ENCODE peak calls at places on chromosomes 11 and 22, in ten cellular contexts. One of them, this sample, is unnamed.

GRCh38 chr22:41518048-41518347 is 26.3 kb downstream of the POLR3H start:
- DNase-seq in HCT116: no peak
- DNase-seq in A549: no peak
- DNase-seq in activated T-helper 9 cell treated with anti-CD3 and anti-CD28 coated beads, Interleukin-2, amount 50 U/mL, for 16 hours: no peak
- DNase-seq in activated effector memory CD4-positive, alpha-beta T cell treated with anti-CD3 and anti-CD28 coated beads, Interleukin-2, amount 50 U/mL, for 16 hours: no peak
- DNase-seq in A172: no peak
- DNase-seq in NCI-H2081 treated with DMSO at 0.1 percent for 48 hours: no peak
- DNase-seq in HFF-Myc: no peak
- DNase-seq in activated CD4-positive, CD25-positive, alpha-beta regulatory T cell: no peak
- DNase-seq in H4: no peak
- DNase-seq in this sample: no peak

GRCh38 chr22:45518580-45518991 is 15.9 kb downstream of the FBLN1 start:
- DNase-seq in HCT116: no peak
- DNase-seq in A549: no peak
- DNase-seq in activated T-helper 9 cell treated with anti-CD3 and anti-CD28 coated beads, Interleukin-2, amount 50 U/mL, for 16 hours: no peak
- DNase-seq in activated effector memory CD4-positive, alpha-beta T cell treated with anti-CD3 and anti-CD28 coated beads, Interleukin-2, amount 50 U/mL, for 16 hours: no peak
- DNase-seq in A172: peak
- DNase-seq in NCI-H2081 treated with DMSO at 0.1 percent for 48 hours: no peak
- DNase-seq in HFF-Myc: no peak
- DNase-seq in activated CD4-positive, CD25-positive, alpha-beta regulatory T cell: no peak
- DNase-seq in H4: peak
- DNase-seq in this sample: peak

GRCh38 chr11:67301313-67301921 is 1.9 kb upstream of the SSH3 start:
- DNase-seq in HCT116: no peak
- DNase-seq in A549: no peak
- DNase-seq in activated T-helper 9 cell treated with anti-CD3 and anti-CD28 coated beads, Interleukin-2, amount 50 U/mL, for 16 hours: no peak
- DNase-seq in activated effector memory CD4-positive, alpha-beta T cell treated with anti-CD3 and anti-CD28 coated beads, Interleukin-2, amount 50 U/mL, for 16 hours: peak
- DNase-seq in A172: no peak
- DNase-seq in NCI-H2081 treated with DMSO at 0.1 percent for 48 hours: no peak
- DNase-seq in HFF-Myc: no peak
- DNase-seq in activated CD4-positive, CD25-positive, alpha-beta regulatory T cell: no peak
- DNase-seq in H4: no peak
- DNase-seq in this sample: no peak

GRCh38 chr11:69442807-69443137 is 38.7 kb upstream of the LINC01488 start:
- DNase-seq in HCT116: no peak
- DNase-seq in A549: no peak
- DNase-seq in activated T-helper 9 cell treated with anti-CD3 and anti-CD28 coated beads, Interleukin-2, amount 50 U/mL, for 16 hours: no peak
- DNase-seq in activated effector memory CD4-positive, alpha-beta T cell treated with anti-CD3 and anti-CD28 coated beads, Interleukin-2, amount 50 U/mL, for 16 hours: no peak
- DNase-seq in A172: peak
- DNase-seq in NCI-H2081 treated with DMSO at 0.1 percent for 48 hours: no peak
- DNase-seq in HFF-Myc: peak
- DNase-seq in activated CD4-positive, CD25-positive, alpha-beta regulatory T cell: no peak
- DNase-seq in H4: peak
- DNase-seq in this sample: peak

GRCh38 chr11:123145220-123145619 is 49.8 kb downstream of the CLMP start:
- DNase-seq in HCT116: peak
- DNase-seq in A549: peak
- DNase-seq in activated T-helper 9 cell treated with anti-CD3 and anti-CD28 coated beads, Interleukin-2, amount 50 U/mL, for 16 hours: no peak
- DNase-seq in activated effector memory CD4-positive, alpha-beta T cell treated with anti-CD3 and anti-CD28 coated beads, Interleukin-2, amount 50 U/mL, for 16 hours: no peak
- DNase-seq in A172: peak
- DNase-seq in NCI-H2081 treated with DMSO at 0.1 percent for 48 hours: no peak
- DNase-seq in HFF-Myc: peak
- DNase-seq in activated CD4-positive, CD25-positive, alpha-beta regulatory T cell: no peak
- DNase-seq in H4: peak
- DNase-seq in this sample: peak

GRCh38 chr11:12159351-12160099 is 49.1 kb downstream of the MICAL2 start:
- DNase-seq in HCT116: no peak
- DNase-seq in A549: peak
- DNase-seq in activated T-helper 9 cell treated with anti-CD3 and anti-CD28 coated beads, Interleukin-2, amount 50 U/mL, for 16 hours: no peak
- DNase-seq in activated effector memory CD4-positive, alpha-beta T cell treated with anti-CD3 and anti-CD28 coated beads, Interleukin-2, amount 50 U/mL, for 16 hours: no peak
- DNase-seq in A172: peak
- DNase-seq in NCI-H2081 treated with DMSO at 0.1 percent for 48 hours: no peak
- DNase-seq in HFF-Myc: peak
- DNase-seq in activated CD4-positive, CD25-positive, alpha-beta regulatory T cell: no peak
- DNase-seq in H4: peak
- DNase-seq in this sample: peak

GRCh38 chr11:131218542-131218941 is 151.9 kb upstream of the NTM start:
- DNase-seq in HCT116: no peak
- DNase-seq in A549: no peak
- DNase-seq in activated T-helper 9 cell treated with anti-CD3 and anti-CD28 coated beads, Interleukin-2, amount 50 U/mL, for 16 hours: no peak
- DNase-seq in activated effector memory CD4-positive, alpha-beta T cell treated with anti-CD3 and anti-CD28 coated beads, Interleukin-2, amount 50 U/mL, for 16 hours: no peak
- DNase-seq in A172: no peak
- DNase-seq in NCI-H2081 treated with DMSO at 0.1 percent for 48 hours: no peak
- DNase-seq in HFF-Myc: no peak
- DNase-seq in activated CD4-positive, CD25-positive, alpha-beta regulatory T cell: no peak
- DNase-seq in H4: no peak
- DNase-seq in this sample: no peak

GRCh38 chr11:16528639-16529038 is 172.3 kb upstream of the SOX6 start:
- DNase-seq in HCT116: no peak
- DNase-seq in A549: no peak
- DNase-seq in activated T-helper 9 cell treated with anti-CD3 and anti-CD28 coated beads, Interleukin-2, amount 50 U/mL, for 16 hours: no peak
- DNase-seq in activated effector memory CD4-positive, alpha-beta T cell treated with anti-CD3 and anti-CD28 coated beads, Interleukin-2, amount 50 U/mL, for 16 hours: no peak
- DNase-seq in A172: no peak
- DNase-seq in NCI-H2081 treated with DMSO at 0.1 percent for 48 hours: no peak
- DNase-seq in HFF-Myc: no peak
- DNase-seq in activated CD4-positive, CD25-positive, alpha-beta regulatory T cell: no peak
- DNase-seq in H4: no peak
- DNase-seq in this sample: no peak

GRCh38 chr22:23242473-23243001 is 62.2 kb downstream of the BCR start:
- DNase-seq in HCT116: no peak
- DNase-seq in A549: no peak
- DNase-seq in activated T-helper 9 cell treated with anti-CD3 and anti-CD28 coated beads, Interleukin-2, amount 50 U/mL, for 16 hours: no peak
- DNase-seq in activated effector memory CD4-positive, alpha-beta T cell treated with anti-CD3 and anti-CD28 coated beads, Interleukin-2, amount 50 U/mL, for 16 hours: no peak
- DNase-seq in A172: no peak
- DNase-seq in NCI-H2081 treated with DMSO at 0.1 percent for 48 hours: no peak
- DNase-seq in HFF-Myc: no peak
- DNase-seq in activated CD4-positive, CD25-positive, alpha-beta regulatory T cell: no peak
- DNase-seq in H4: no peak
- DNase-seq in this sample: no peak

This sample was measured in GM23248.